ENCODE peak calls at places on chromosomes 12 and 14, in ten cellular contexts. K is brain microvascular endothelial cell, H is PC-3, I is astrocyte of the spinal cord, E is esophagus muscularis mucosa, T is cardiac muscle cell, U is MM.1S, Z is BE2C, W is foreskin fibroblast, F is mucosa of descending colon. C is an unnamed sample.

GRCh38 chr14:77580964-77581505 is 35.4 kb downstream of the SPTLC2 start:
- DNase-seq in T (no peak), E (no peak), K (peak), I (peak), U (peak), W (peak), Z (no peak), F (no peak), H (peak), C (peak)

GRCh38 chr14:61280526-61281185 is 482 bp downstream of the TMEM30B start:
- DNase-seq in K (peak), E (no peak), T (peak), U (no peak), Z (peak), H (peak), W (peak), I (peak), F (peak), C (no peak)

GRCh38 chr14:90514015-90514398 is 117.2 kb downstream of the CALM1 start:
- DNase-seq in F (no peak), H (peak), I (no peak), W (no peak), U (no peak), K (no peak), T (no peak), E (no peak), Z (no peak), C (no peak)

GRCh38 chr14:86673523-86673969 is 1143.6 kb downstream of the FLRT2 start:
- DNase-seq in H (peak), U (no peak), W (no peak), T (no peak), Z (no peak), E (no peak), F (no peak), I (no peak), K (no peak), C (no peak)

GRCh38 chr12:6438345-6438744 is 6.4 kb upstream of the CD27 start:
- DNase-seq in E (no peak), F (no peak), H (no peak), K (no peak), U (no peak), W (no peak), T (no peak), I (no peak), Z (no peak), C (no peak)

GRCh38 chr14:55077691-55078151 is 26.3 kb downstream of the MAPK1IP1L start:
- DNase-seq in E (no peak), T (no peak), I (no peak), Z (no peak), K (peak), H (no peak), U (no peak), W (no peak), F (peak), C (no peak)

GRCh38 chr12:1922075-1922709 is 3.7 kb upstream of the CACNA2D4 start:
- DNase-seq in W (no peak), F (no peak), T (no peak), I (no peak), Z (no peak), H (no peak), K (no peak), E (peak), U (no peak), C (no peak)

GRCh38 chr12:87779858-87780498 is 249.2 kb downstream of the C12orf50 start:
- DNase-seq in Z (no peak), U (no peak), H (no peak), I (no peak), E (no peak), T (no peak), K (no peak), W (no peak), F (no peak), C (no peak)

GRCh38 chr12:129190827-129191226 is 337.5 kb downstream of the GLT1D1 start:
- DNase-seq in F (no peak), H (no peak), Z (no peak), K (no peak), T (peak), E (no peak), U (no peak), W (no peak), I (no peak), C (no peak)

GRCh38 chr14:24145700-24146621 is at the start of gene PSME2:
- DNase-seq in Z (no peak), E (no peak), U (no peak), T (no peak), W (peak), H (no peak), I (no peak), K (no peak), F (no peak), C (no peak)

GRCh38 chr12:5078423-5078822 is 34.7 kb downstream of the KCNA5 start:
- DNase-seq in E (no peak), H (no peak), Z (peak), U (no peak), T (peak), I (no peak), F (no peak), W (no peak), K (no peak), C (no peak)
- H3K4me3 ChIP-seq in E (no peak), H (no peak), Z (no peak), U (no peak), T (no peak), I (no peak), F (no peak), W (no peak), K (no peak), C (no peak)

DNA sequence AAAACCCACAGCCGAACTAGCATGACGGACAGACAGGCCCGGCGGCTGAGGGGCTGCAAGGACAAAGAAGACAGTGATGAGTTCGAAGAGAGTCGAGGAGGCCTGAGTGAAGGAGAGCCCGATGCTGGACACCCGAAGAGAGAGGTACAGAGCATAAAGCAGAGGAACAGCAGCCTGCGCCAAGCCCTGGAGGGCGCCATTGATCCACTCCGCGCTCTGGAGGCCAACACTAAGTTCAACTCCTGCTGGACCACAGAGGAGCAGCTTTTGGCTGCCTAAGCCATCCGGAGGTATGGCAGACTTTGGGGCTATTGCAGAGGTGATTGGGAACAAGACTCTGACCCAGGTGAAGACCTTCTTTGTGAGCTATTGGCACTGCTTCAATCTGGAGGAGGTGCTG is 7.8 kb upstream of the PLXNC1 start:
- DNase-seq in H (peak), K (no peak), E (no peak), U (peak), W (no peak), T (peak), Z (peak), F (peak), I (no peak), C (no peak)
- TF ChIP-seq CTCF in H (peak), K (peak), E (no peak), U (peak), W (peak), T (peak), Z (peak), F (no peak), I (peak), C (peak)

GRCh38 chr12:124835652-124836410 is 27.8 kb downstream of the SCARB1 start:
- DNase-seq in Z (no peak), F (no peak), I (no peak), H (peak), T (no peak), K (no peak), W (peak), E (no peak), U (no peak), C (no peak)

GRCh38 chr12:124834822-124835221 is 28.8 kb downstream of the SCARB1 start:
- DNase-seq in I (no peak), Z (no peak), F (no peak), E (no peak), T (no peak), U (no peak), W (no peak), K (no peak), H (no peak), C (no peak)

GRCh38 chr12:124836759-124837158 is 26.9 kb downstream of the SCARB1 start:
- DNase-seq in Z (no peak), I (no peak), K (no peak), F (no peak), E (no peak), W (no peak), T (no peak), H (no peak), U (no peak), C (no peak)

GRCh38 chr12:124837249-124837897 is 26.3 kb downstream of the SCARB1 start:
- DNase-seq in W (no peak), I (no peak), U (no peak), E (no peak), T (no peak), K (no peak), H (no peak), F (no peak), Z (no peak), C (no peak)

DNA sequence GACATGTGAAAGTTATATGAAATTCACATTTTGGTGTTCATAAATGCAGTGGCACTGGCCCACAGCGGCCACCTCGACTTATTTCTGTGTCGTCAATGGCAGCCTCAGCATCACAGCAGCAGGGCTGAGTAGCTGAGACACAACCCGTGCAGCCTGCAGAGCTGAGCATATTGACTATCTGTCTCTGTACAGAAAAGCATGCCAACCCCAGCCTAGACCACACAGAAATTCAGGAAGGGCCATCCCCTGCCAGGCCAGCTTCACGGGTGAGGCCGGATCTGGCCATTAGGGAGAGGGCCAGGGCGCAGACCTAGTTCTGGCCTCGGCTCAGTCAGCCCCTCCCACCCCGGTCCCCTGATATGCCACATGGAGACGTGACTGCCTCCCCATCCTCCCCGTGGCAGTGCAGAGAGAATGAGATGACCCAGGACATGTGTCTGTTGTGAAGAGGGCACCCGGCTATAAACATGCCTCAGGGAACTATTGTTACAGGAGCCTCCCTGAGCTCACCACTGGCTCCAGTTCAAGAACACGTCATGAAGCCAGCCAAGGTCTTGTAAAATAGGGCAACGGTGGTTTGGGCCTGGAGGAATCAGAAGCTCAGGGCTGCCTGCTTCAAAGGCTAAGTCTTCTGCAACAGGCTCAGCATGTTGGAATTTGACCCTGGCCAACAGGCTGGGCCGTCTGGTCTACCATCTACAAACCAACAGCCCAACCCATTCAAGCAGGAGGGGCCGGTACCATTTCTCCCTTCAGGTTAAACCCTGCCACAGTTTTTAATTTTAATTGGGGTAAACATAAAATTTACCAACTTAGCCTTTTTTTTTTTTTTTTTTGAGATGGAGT is 25.5 kb downstream of the SCARB1 start:
- DNase-seq in Z (peak), U (no peak), F (peak), W (peak), T (no peak), E (no peak), I (peak), K (peak), H (peak), C (peak)
- H3K4me3 ChIP-seq in Z (peak), U (no peak), F (no peak), W (no peak), T (no peak), E (no peak), I (no peak), K (no peak), H (peak), C (no peak)

GRCh38 chr14:84750284-84750683 is 779.7 kb upstream of the FLRT2 start:
- DNase-seq in K (no peak), H (no peak), T (no peak), I (no peak), Z (no peak), F (no peak), E (no peak), U (no peak), W (no peak), C (no peak)
- TF ChIP-seq CTCF in K (no peak), H (no peak), T (no peak), I (no peak), Z (no peak), F (no peak), E (no peak), U (no peak), W (no peak), C (no peak)

GRCh38 chr12:10747730-10748129 is 24.6 kb upstream of the YBX3 start:
- DNase-seq in W (no peak), U (no peak), K (no peak), I (no peak), T (no peak), E (no peak), Z (no peak), F (no peak), H (no peak), C (no peak)

GRCh38 chr12:10753066-10753465 is 29.9 kb upstream of the YBX3 start:
- DNase-seq in U (no peak), K (peak), Z (no peak), W (peak), H (peak), I (peak), T (no peak), E (no peak), F (no peak), C (peak)

GRCh38 chr12:10756194-10756593 is 33.1 kb upstream of the YBX3 start:
- DNase-seq in K (no peak), W (no peak), F (no peak), H (no peak), E (no peak), I (no peak), U (no peak), T (no peak), Z (no peak), C (no peak)

GRCh38 chr12:10749700-10750384 is 26.7 kb upstream of the YBX3 start:
- DNase-seq in H (peak), T (peak), U (peak), W (peak), K (peak), E (peak), F (peak), Z (peak), I (peak), C (peak)

DNA sequence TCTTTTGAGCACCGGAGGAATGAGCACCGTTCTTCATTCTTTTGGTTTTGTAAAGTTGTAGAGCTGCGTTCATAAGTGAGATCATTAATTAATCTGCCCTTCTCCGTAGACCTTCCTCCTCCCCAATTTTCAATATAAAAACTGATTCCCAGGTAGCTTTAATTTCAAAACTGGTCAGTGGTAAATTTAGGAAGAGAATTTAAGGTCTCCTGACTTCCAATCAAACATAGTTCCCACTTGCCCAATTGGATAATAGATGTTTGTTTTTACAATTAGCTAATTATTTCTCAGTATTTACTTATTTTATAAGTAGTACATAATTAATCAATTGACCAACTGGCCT is 27.2 kb upstream of the YBX3 start:
- DNase-seq in Z (no peak), K (no peak), E (no peak), T (no peak), F (no peak), W (no peak), H (no peak), I (no peak), U (no peak), C (no peak)
- H3K4me3 ChIP-seq in Z (no peak), K (no peak), E (no peak), T (no peak), F (no peak), W (no peak), H (no peak), I (no peak), U (no peak), C (no peak)

C was measured in astrocyte of the cerebellum.